ENCODE peak calls at places on chromosome 7, in six cellular contexts. R is A549, C is K562, O is endothelial cell of umbilical vein, K is HepG2, U is GM12878. G is an unnamed sample.

GRCh38 chr7:101507791-101508252 is 121.3 kb downstream of the MYL10 start:
- DNase-seq in O (peak; percentile 58), R (peak; percentile 84), U (no peak), K (peak; percentile 78), C (peak; percentile 77), G (peak; percentile 83)

GRCh38 chr7:69564454-69565417 is 33.5 kb upstream of the AUTS2 start:
- DNase-seq in C (no peak), K (peak; percentile 2), R (no peak), U (peak; percentile 40), O (peak; percentile 1), G (peak; percentile 17)

GRCh38 chr7:108263364-108263951 is 133.3 kb upstream of the LAMB4 start:
- DNase-seq in R (no peak), O (no peak), K (no peak), C (no peak), U (no peak), G (no peak)

GRCh38 chr7:141593134-141593533 is 41.9 kb downstream of the AGK start:
- DNase-seq in C (peak; percentile 87), O (peak; percentile 14), R (peak; percentile 67), K (no peak), U (no peak), G (no peak)

GRCh38 chr7:3455826-3456444 is 154.9 kb downstream of the SDK1 start:
- DNase-seq in R (no peak), K (no peak), O (peak; percentile 25), U (no peak), C (no peak), G (no peak)

GRCh38 chr7:25093268-25093802 is 31.7 kb downstream of the CYCS start:
- DNase-seq in R (peak; percentile 90), C (peak; percentile 84), O (peak; percentile 74), K (peak; percentile 70), U (no peak), G (peak; percentile 82)

GRCh38 chr7:48077438-48077837 is 11.6 kb upstream of the UPP1 start:
- DNase-seq in C (no peak), O (no peak), R (no peak), U (no peak), K (no peak), G (no peak)

GRCh38 chr7:12518920-12519681 is 51.4 kb upstream of the SCIN start:
- DNase-seq in K (peak; percentile 34), C (peak; percentile 18), U (no peak), O (peak; percentile 5), R (peak; percentile 34), G (peak; percentile 28)

GRCh38 chr7:52500796-52501195 is 534.6 kb upstream of the POM121L12 start:
- DNase-seq in U (no peak), R (no peak), K (no peak), C (no peak), O (peak; percentile 76), G (no peak)

GRCh38 chr7:24576171-24577052 is 3.2 kb downstream of the PALS2 start:
- DNase-seq in C (peak; percentile 28), U (peak; percentile 64), K (peak; percentile 56), O (peak; percentile 73), R (peak; percentile 72), G (peak; percentile 82)

GRCh38 chr7:158606111-158606510 is 18.5 kb upstream of the PTPRN2 start:
- DNase-seq in K (no peak), R (no peak), C (no peak), O (no peak), U (no peak), G (no peak)

GRCh38 chr7:98191668-98192431 is 19.4 kb upstream of the BHLHA15 start:
- DNase-seq in K (no peak), O (no peak), R (no peak), U (no peak), C (no peak), G (no peak)

GRCh38 chr7:71776726-71777125 is 635.4 kb downstream of the CALN1 start:
- DNase-seq in R (no peak), O (no peak), K (no peak), U (no peak), C (no peak), G (no peak)

GRCh38 chr7:100444311-100445278 is 8.3 kb upstream of the PPP1R35 start:
- DNase-seq in K (peak; percentile 96), O (peak; percentile 96), R (peak; percentile 43), C (peak; percentile 84), U (no peak), G (peak; percentile 66)

GRCh38 chr7:70695804-70696104 is 436.2 kb upstream of the GALNT17 start:
- DNase-seq in O (no peak), R (no peak), C (no peak), K (no peak), U (no peak), G (peak; percentile 34)

GRCh38 chr7:129989466-129989865 is 36.7 kb upstream of the UBE2H start:
- DNase-seq in O (no peak), R (no peak), K (no peak), U (peak; percentile 53), C (no peak), G (no peak)

GRCh38 chr7:28389504-28390385 is 22.6 kb upstream of the CREB5 start:
- DNase-seq in C (peak; percentile 44), U (no peak), K (peak; percentile 29), O (peak; percentile 76), R (peak; percentile 65), G (peak; percentile 71)

GRCh38 chr7:142508251-142508650 is 241.0 kb upstream of the PRSS1 start:
- DNase-seq in O (no peak), C (no peak), R (no peak), U (no peak), K (no peak), G (no peak)

GRCh38 chr7:7099584-7100014 is 82.7 kb upstream of the C1GALT1 start:
- DNase-seq in C (peak; percentile 71), R (peak; percentile 79), O (peak; percentile 97), K (peak; percentile 95), U (no peak), G (peak; percentile 60)
- TF ChIP-seq MAX in C (no peak), R (no peak), O (no peak), K (no peak), U (no peak), G (no peak)

DNA sequence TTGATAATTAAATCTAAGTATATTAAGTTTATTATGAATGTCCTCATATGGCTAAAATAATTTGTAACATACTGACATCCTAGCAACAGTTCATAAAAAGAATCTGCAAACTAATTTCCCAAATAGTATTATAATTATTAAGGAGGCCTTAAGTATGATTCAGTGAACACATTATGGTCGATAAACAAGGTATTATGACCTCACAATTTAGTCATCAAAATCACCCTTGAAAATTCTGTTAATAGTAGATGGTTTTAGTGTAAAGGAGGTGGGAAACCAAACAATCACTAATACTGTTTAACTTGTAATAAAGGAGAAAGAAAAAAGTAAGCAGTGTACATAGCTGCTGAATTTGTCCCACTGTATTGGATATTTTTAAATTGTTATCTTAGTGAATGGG is 2.1 kb downstream of the ETV1 start:
- DNase-seq in C (no peak), K (no peak), O (peak; percentile 26), R (no peak), U (no peak), G (no peak)
- H3K4me3 ChIP-seq in C (peak overlapping the region; percentile 51), K (no peak overlapping the region), O (no peak overlapping the region), R (no peak overlapping the region), U (no peak overlapping the region), G (no peak overlapping the region)

DNA sequence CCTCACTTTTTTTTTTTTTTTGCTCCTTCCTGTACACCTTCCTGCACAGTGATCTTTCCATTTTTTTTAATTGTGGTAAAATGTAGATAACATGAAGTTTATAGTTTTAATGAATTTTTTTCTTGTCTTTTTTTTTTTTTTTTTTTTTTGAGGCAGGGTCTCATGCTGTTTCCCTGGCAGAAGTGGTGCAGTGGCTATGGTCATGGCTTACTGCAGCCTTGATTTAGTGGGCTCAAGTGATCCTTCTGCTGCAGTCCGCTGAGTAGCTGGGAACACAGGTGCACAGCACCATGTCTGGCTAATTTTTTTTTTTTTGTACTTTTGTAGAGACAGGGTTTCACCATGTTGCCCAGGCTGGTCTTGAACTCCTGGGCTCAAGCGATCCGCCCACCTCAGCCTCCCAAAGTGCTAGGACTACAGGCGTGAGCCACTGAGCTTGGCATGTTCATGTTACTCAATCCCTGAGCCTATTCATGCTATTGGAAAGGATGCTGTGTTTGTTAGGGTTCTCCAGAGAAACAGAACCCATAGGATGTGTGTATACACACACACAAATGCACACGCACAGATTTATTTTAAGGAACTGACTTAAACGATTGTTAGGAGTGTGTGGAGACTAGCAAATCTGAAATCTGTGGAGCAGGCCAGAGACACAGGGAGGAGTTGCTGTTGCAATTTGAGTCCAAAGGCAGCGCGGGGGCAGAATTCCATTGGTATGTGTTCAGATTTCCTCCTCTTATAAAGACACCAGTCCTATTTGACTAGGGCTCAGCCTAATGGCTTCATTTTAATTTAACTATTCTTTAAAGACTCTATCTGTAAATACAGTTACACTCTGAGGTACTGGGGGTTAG is 29.1 kb downstream of the GALNT11 start:
- DNase-seq in K (peak; percentile 68), U (no peak), O (no peak), C (no peak), R (no peak), G (no peak)
- TF ChIP-seq MYC in K (no peak), U (no peak), O (no peak), C (no peak), R (no peak), G (no peak)

GRCh38 chr7:112144284-112145059 is 61.7 kb downstream of the DOCK4 start:
- DNase-seq in R (no peak), K (no peak), O (no peak), U (no peak), C (no peak), G (no peak)
- TF ChIP-seq MAX in R (no peak), K (no peak), O (no peak), U (no peak), C (no peak), G (no peak)

DNA sequence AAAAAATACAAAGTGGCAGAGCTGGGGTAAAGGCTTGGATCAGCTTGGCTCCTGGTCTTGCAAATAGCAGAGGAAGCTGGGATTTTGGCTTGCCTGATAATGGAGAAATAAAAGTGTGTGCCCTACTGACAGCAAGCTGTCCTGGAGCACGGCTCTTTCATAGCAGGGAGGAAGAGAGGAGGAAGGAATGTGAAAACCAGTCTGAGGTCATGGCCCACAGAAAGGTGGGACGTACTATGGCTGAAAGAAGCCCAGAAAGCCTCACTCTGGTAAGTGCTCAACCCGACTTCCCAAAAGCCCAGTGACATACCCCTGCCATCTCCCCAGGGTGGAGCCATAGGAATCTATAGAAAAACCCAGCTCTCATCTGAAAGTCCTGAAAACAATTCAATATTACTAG is 246.5 kb upstream of the PTN start:
- DNase-seq in R (no peak), C (no peak), O (no peak), K (no peak), U (no peak), G (no peak)
- H3K4me3 ChIP-seq in R (no peak overlapping the region), C (no peak overlapping the region), O (no peak overlapping the region), K (no peak overlapping the region), U (no peak overlapping the region), G (no peak overlapping the region)

GRCh38 chr7:151125459-151125834 is 39.2 kb downstream of the AGAP3 start:
- DNase-seq in O (no peak), C (no peak), K (no peak), R (no peak), U (no peak), G (no peak)
- TF ChIP-seq MYC in O (no peak), C (no peak), K (no peak), R (no peak), U (no peak), G (no peak)

DNA sequence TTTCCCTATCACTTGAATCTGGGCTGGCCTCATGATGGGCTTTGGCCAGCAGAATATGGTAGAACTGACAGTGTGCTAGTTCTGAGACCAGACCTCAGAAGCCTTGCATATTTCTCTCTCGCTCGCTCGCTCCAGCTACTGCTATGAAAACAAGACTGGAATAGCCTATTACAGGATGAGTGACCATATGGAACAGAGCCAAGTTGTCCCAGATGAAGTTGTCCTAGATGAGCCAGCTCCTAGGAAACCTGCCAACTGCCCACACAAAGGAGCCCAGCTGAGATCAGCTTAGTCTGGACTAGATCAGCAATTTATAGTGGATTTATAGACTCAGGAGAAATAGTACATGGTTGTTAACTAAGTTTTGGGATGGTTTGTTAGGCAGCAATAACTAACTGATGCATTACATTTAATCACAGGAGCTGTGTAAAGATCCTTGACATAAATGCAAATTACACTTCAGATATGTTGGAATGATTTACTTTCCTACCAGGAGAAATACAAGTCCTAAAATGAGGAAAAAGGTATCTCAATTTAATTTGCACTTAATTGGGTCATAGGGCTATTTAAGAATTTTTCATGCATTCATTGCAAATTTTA is 6.8 kb upstream of the HECW1 start:
- DNase-seq in C (no peak), K (no peak), R (no peak), U (no peak), O (no peak), G (no peak)
- TF ChIP-seq MAX in C (no peak), K (no peak), R (no peak), U (no peak), O (no peak), G (no peak)

G was measured in NB4.